ENCODE peak calls at places on chromosomes 16 and 17, in nine cellular contexts. K is CD8-positive, alpha-beta T cell; W is SK-N-SH; A is progenitor cell of endocrine pancreas; N is heart right ventricle; H is transverse colon; M is tibial nerve; S is GM20000; Z is dorsolateral prefrontal cortex. J is an unnamed sample.

GRCh38 chr16:84271866-84272265 is 22.8 kb upstream of the WFDC1 start:
- DNase-seq in K (no peak), W (no peak), A (no peak), N (no peak), H (no peak), M (no peak), S (no peak), Z (no peak), J (no peak)

GRCh38 chr16:54489225-54489781 is 202.7 kb upstream of the IRX3 start:
- DNase-seq in K (no peak), W (no peak), A (no peak), N (no peak), H (peak), M (no peak), S (no peak), Z (no peak), J (no peak)

GRCh38 chr16:52929478-52929877 is 123.2 kb downstream of the CHD9NB start:
- DNase-seq in K (no peak), W (peak), A (no peak), N (no peak), H (no peak), M (no peak), S (no peak), Z (no peak), J (no peak)

GRCh38 chr17:36652716-36653115 is 51.3 kb downstream of the MRM1 start:
- DNase-seq in K (no peak), W (no peak), A (no peak), N (no peak), H (peak), M (no peak), S (no peak), Z (no peak), J (no peak)

GRCh38 chr16:54336805-54337204 is 50.2 kb upstream of the IRX3 start:
- DNase-seq in K (no peak), W (no peak), A (no peak), N (no peak), H (no peak), M (no peak), S (no peak), Z (no peak), J (no peak)

GRCh38 chr16:57357330-57358151 is 1.0 kb upstream of the CCL22 start:
- DNase-seq in K (no peak), W (no peak), A (no peak), N (no peak), H (no peak), M (no peak), S (peak), Z (no peak), J (no peak)

GRCh38 chr17:68600123-68600880 is 865 bp downstream of the FAM20A start:
- DNase-seq in K (no peak), W (peak), A (peak), N (peak), H (peak), M (no peak), S (peak), Z (no peak), J (peak)

GRCh38 chr16:24652803-24653202 is 76.6 kb upstream of the TNRC6A start:
- DNase-seq in K (no peak), W (no peak), A (no peak), N (no peak), H (no peak), M (no peak), S (no peak), Z (no peak), J (no peak)

GRCh38 chr17:31549121-31549524 is 157.6 kb downstream of the RAB11FIP4 start:
- DNase-seq in K (no peak), W (peak), A (no peak), N (no peak), H (no peak), M (no peak), S (no peak), Z (no peak), J (no peak)

GRCh38 chr16:51638338-51639135 is 487.5 kb upstream of the SALL1 start:
- DNase-seq in K (no peak), W (no peak), A (no peak), N (no peak), H (no peak), M (no peak), S (no peak), Z (no peak), J (no peak)

GRCh38 chr16:14302399-14303181 is 231.5 kb downstream of the MRTFB start:
- DNase-seq in K (no peak), W (peak), A (peak), N (peak), H (peak), M (no peak), S (peak), Z (no peak), J (peak)

GRCh38 chr16:86789621-86790051 is 211.3 kb downstream of the FOXL1 start:
- DNase-seq in K (no peak), W (no peak), A (no peak), N (no peak), H (no peak), M (no peak), S (no peak), Z (no peak), J (no peak)

GRCh38 chr16:22673463-22673862 is 140.5 kb upstream of the HS3ST2 start:
- DNase-seq in K (no peak), W (no peak), A (no peak), N (no peak), H (no peak), M (no peak), S (no peak), Z (no peak), J (no peak)

GRCh38 chr16:29315916-29316517 is 90.5 kb downstream of the NPIPB11 start:
- DNase-seq in K (no peak), W (peak), A (no peak), N (no peak), H (no peak), M (no peak), S (no peak), Z (no peak), J (no peak)

GRCh38 chr16:14600164-14600563 is 29.9 kb downstream of the PARN start:
- DNase-seq in K (no peak), W (peak), A (no peak), N (no peak), H (no peak), M (peak), S (no peak), Z (no peak), J (no peak)

GRCh38 chr17:38451030-38451839 is 23.0 kb downstream of the ARHGAP23 start:
- DNase-seq in K (no peak), W (no peak), A (no peak), N (peak), H (no peak), M (no peak), S (no peak), Z (no peak), J (no peak)

GRCh38 chr16:52068447-52069074 is 478.4 kb downstream of the TOX3 start:
- DNase-seq in K (no peak), W (peak), A (peak), N (no peak), H (peak), M (no peak), S (no peak), Z (no peak), J (peak)

GRCh38 chr16:50478773-50479149 is 69.4 kb upstream of the NKD1 start:
- DNase-seq in K (no peak), W (no peak), A (no peak), N (no peak), H (peak), M (no peak), S (no peak), Z (no peak), J (no peak)

GRCh38 chr17:79028496-79029326 is 4.7 kb downstream of the C1QTNF1 start:
- DNase-seq in K (no peak), W (peak), A (no peak), N (no peak), H (no peak), M (no peak), S (no peak), Z (no peak), J (no peak)

GRCh38 chr17:850828-851759 is 68.9 kb downstream of the MRM3 start:
- DNase-seq in K (no peak), W (peak), A (no peak), N (peak), H (no peak), M (no peak), S (no peak), Z (no peak), J (peak)

GRCh38 chr16:69924777-69925191 is 26.4 kb upstream of the CLEC18A start:
- DNase-seq in K (no peak), W (no peak), A (peak), N (peak), H (no peak), M (peak), S (no peak), Z (peak), J (no peak)

GRCh38 chr16:35598696-35599332 is 2139.4 kb downstream of the TP53TG3F start:
- DNase-seq in K (no peak), W (no peak), A (no peak), N (no peak), H (no peak), M (no peak), S (no peak), Z (no peak), J (no peak)

GRCh38 chr17:42783062-42783777 is 2.8 kb downstream of the WNK4 start:
- DNase-seq in K (no peak), W (no peak), A (no peak), N (no peak), H (no peak), M (no peak), S (no peak), Z (no peak), J (no peak)

GRCh38 chr17:78675836-78676235 is 98.6 kb upstream of the DNAH17 start:
- DNase-seq in K (no peak), W (no peak), A (no peak), N (no peak), H (no peak), M (no peak), S (no peak), Z (no peak), J (no peak)

GRCh38 chr17:77247609-77248008 is 106.8 kb downstream of the SEC14L1 start:
- DNase-seq in K (no peak), W (no peak), A (no peak), N (no peak), H (no peak), M (no peak), S (no peak), Z (no peak), J (no peak)

DNA sequence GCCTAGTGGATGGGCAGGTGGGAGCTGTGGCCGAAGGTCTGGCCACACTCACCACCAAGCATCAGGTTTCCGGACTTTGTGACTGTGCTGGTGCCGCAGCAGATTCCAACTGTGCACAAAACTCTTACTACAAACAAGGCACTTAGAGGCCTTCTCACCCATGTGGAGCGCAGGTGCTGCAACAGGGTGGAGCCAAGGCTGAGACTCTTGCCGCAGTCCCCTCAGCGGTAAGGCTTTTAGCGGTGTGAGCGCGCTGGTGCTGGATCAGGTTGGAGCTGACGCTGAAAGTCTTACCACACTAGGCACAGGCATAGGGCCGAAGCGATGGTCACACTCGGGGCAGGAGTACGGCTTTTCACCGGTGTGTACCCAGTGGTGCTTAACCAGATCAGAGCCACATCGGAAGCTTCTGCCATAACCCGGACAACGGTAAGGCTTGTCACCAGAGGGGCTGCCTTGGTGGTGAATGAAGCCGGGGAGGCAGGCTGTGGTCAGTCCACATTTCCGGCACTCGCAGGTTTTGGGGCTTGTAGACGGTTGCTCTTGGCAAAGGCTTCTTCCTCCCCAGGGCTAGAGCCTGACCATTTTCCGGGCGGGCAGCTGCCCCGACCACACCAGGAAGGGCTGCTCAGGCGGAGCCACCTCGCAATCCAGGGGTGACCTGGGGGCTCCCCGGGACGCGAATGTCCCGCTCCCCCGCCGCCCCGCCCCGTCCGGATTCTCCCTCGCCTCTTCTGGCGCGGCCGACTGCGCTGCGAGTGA is 1.0 kb upstream of the ARMC5 start:
- DNase-seq in K (peak), W (peak), A (no peak), N (peak), H (peak), M (no peak), S (peak), Z (peak), J (no peak)
- TF ChIP-seq CTCF in K (no peak), W (no peak), A (no peak), N (no peak), H (peak), M (no peak), S (peak), Z (no peak), J (peak)

GRCh38 chr16:78684655-78685400 is 585.4 kb downstream of the WWOX start:
- DNase-seq in K (no peak), W (no peak), A (no peak), N (peak), H (no peak), M (peak), S (no peak), Z (no peak), J (no peak)
- TF ChIP-seq CTCF in K (no peak), W (no peak), A (no peak), N (no peak), H (no peak), M (no peak), S (no peak), Z (no peak), J (no peak)

GRCh38 chr16:79348521-79349306 is 251.8 kb downstream of the MAF start:
- DNase-seq in K (no peak), W (no peak), A (no peak), N (no peak), H (no peak), M (no peak), S (no peak), Z (no peak), J (no peak)
- TF ChIP-seq CTCF in K (no peak), W (no peak), A (no peak), N (no peak), H (no peak), M (no peak), S (no peak), Z (no peak), J (no peak)

GRCh38 chr17:80891096-80892018 is 100.3 kb upstream of the CHMP6 start:
- DNase-seq in K (peak), W (no peak), A (no peak), N (no peak), H (peak), M (no peak), S (peak), Z (no peak), J (no peak)
- TF ChIP-seq CTCF in K (no peak), W (no peak), A (no peak), N (no peak), H (no peak), M (no peak), S (no peak), Z (no peak), J (no peak)

GRCh38 chr17:63189930-63190329 is 223.9 kb downstream of the TANC2 start:
- DNase-seq in K (no peak), W (no peak), A (no peak), N (no peak), H (no peak), M (no peak), S (no peak), Z (no peak), J (no peak)

GRCh38 chr17:63181856-63182255 is 215.8 kb downstream of the TANC2 start:
- DNase-seq in K (no peak), W (no peak), A (no peak), N (no peak), H (no peak), M (no peak), S (no peak), Z (no peak), J (no peak)

GRCh38 chr17:63190821-63191220 is 224.8 kb downstream of the TANC2 start:
- DNase-seq in K (no peak), W (no peak), A (no peak), N (no peak), H (no peak), M (no peak), S (no peak), Z (no peak), J (no peak)

GRCh38 chr17:63189082-63189481 is 223.0 kb downstream of the TANC2 start:
- DNase-seq in K (no peak), W (no peak), A (no peak), N (no peak), H (no peak), M (no peak), S (no peak), Z (no peak), J (no peak)

DNA sequence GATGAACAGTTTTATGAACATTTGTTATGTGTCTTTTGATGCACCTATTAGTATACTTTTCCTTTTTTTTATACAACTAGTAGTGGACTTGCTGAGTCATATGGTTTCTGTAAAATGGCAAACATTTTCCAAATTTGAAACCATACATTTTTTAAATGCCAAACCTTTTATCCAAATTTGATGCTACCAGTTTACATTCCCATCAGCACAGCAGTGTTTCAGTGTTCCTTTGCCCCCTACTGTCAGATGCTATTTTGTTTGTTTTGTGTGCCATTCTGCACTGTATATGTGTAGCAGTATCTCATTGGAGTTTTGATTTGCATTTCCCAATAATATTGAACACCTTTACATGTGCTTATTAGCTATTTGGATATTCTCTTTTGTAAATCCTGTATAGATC is 219.4 kb downstream of the TANC2 start:
- DNase-seq in K (no peak), W (no peak), A (no peak), N (no peak), H (no peak), M (no peak), S (no peak), Z (no peak), J (no peak)
- TF ChIP-seq CTCF in K (no peak), W (peak), A (no peak), N (no peak), H (no peak), M (no peak), S (no peak), Z (peak), J (no peak)

GRCh38 chr16:543301-544164 is 16.0 kb downstream of the CAPN15 start:
- DNase-seq in K (no peak), W (peak), A (no peak), N (no peak), H (no peak), M (no peak), S (no peak), Z (no peak), J (no peak)
- TF ChIP-seq CTCF in K (no peak), W (no peak), A (no peak), N (no peak), H (no peak), M (no peak), S (no peak), Z (no peak), J (no peak)

DNA sequence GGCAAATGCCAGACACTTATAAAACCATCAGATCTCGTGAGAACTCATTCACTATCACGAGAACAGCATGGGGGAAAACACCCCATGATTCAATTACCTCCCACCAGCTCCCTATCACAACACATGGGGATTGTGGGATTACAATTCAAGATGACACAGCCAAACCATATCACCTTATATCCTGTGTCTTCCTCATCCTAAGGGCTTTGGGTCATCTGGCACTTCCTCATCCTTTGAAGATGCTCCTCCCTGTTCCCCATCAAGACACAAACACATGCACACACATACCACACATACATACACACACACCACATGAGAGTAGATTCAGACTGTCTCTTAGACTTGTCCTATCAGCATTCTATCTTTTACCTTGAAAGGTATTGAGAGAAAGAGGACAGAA is 2.8 kb upstream of the PMFBP1 start:
- DNase-seq in K (no peak), W (no peak), A (no peak), N (no peak), H (no peak), M (no peak), S (no peak), Z (no peak), J (no peak)
- TF ChIP-seq CTCF in K (no peak), W (no peak), A (no peak), N (no peak), H (no peak), M (no peak), S (no peak), Z (no peak), J (no peak)

GRCh38 chr17:14737984-14738651 is 437.2 kb downstream of the HS3ST3B1 start:
- DNase-seq in K (no peak), W (no peak), A (no peak), N (peak), H (peak), M (peak), S (no peak), Z (no peak), J (peak)
- TF ChIP-seq CTCF in K (no peak), W (peak), A (peak), N (no peak), H (no peak), M (no peak), S (no peak), Z (no peak), J (peak)

GRCh38 chr16:58628845-58629680 is 563 bp downstream of the CNOT1 start:
- DNase-seq in K (peak), W (no peak), A (peak), N (peak), H (peak), M (peak), S (no peak), Z (peak), J (peak)
- TF ChIP-seq CTCF in K (no peak), W (no peak), A (no peak), N (no peak), H (no peak), M (no peak), S (no peak), Z (no peak), J (no peak)